ENCODE peak calls at places on chromosomes 16 and 17, in seven cellular contexts. B is lung; X is uterus; C is prostate gland; F is left ventricle myocardium inferior; P is PC-3; H is effector memory CD4-positive, alpha-beta T cell. Y is an unnamed sample.
A peak's percentile ranks its signal among the peaks of the same experiment; 100 is the strongest.

GRCh38 chr17:65020284-65020683 is 36.3 kb downstream of the GNA13 start:
- DNase-seq in X (no peak), F (no peak), P (peak; percentile 67), H (no peak), C (no peak), B (no peak), Y (no peak)

GRCh38 chr17:37322826-37323561 is 52.8 kb upstream of the C17orf78 start:
- DNase-seq in B (no peak), F (no peak), X (no peak), C (no peak), H (no peak), P (no peak), Y (no peak)

GRCh38 chr17:74610108-74610507 is 13.4 kb downstream of the CD300E start:
- DNase-seq in F (no peak), P (peak; percentile 16), X (no peak), B (no peak), C (no peak), H (no peak), Y (no peak)

GRCh38 chr17:10968007-10968406 is 130.1 kb upstream of the PIRT start:
- DNase-seq in C (peak; percentile 61), F (no peak), P (no peak), H (no peak), B (no peak), X (no peak), Y (no peak)

GRCh38 chr17:63497708-63498483 is 21.0 kb downstream of the ACE start:
- DNase-seq in X (no peak), H (no peak), C (no peak), B (no peak), F (no peak), P (peak; percentile 23), Y (peak; percentile 38)

GRCh38 chr17:57352658-57353057 is 96.3 kb downstream of the MSI2 start:
- DNase-seq in B (no peak), C (no peak), P (no peak), F (no peak), H (no peak), X (no peak), Y (no peak)

GRCh38 chr17:13513039-13513405 is 88.7 kb downstream of the HS3ST3A1 start:
- DNase-seq in H (no peak), P (peak; percentile 64), C (no peak), F (no peak), B (no peak), X (no peak), Y (peak; percentile 34)

GRCh38 chr17:33983824-33984574 is 271.1 kb upstream of the CCL2 start:
- DNase-seq in F (peak; percentile 29), P (no peak), B (no peak), C (no peak), H (no peak), X (no peak), Y (no peak)

GRCh38 chr16:75044800-75045361 is 46.1 kb downstream of the ZNRF1 start:
- DNase-seq in H (no peak), F (peak; percentile 46), X (peak; percentile 48), P (no peak), B (peak; percentile 64), C (peak; percentile 14), Y (peak; percentile 50)

GRCh38 chr17:69326302-69327059 is 452 bp downstream of the ABCA5 start:
- DNase-seq in C (peak; percentile 20), P (peak; percentile 39), B (no peak), H (no peak), F (no peak), X (no peak), Y (peak; percentile 12)

GRCh38 chr16:12646490-12647274 is 157.0 kb downstream of the CPPED1 start:
- DNase-seq in B (no peak), F (no peak), X (no peak), C (no peak), P (no peak), H (no peak), Y (no peak)

GRCh38 chr17:65759532-65759931 is 198.1 kb upstream of the AXIN2 start:
- DNase-seq in B (no peak), P (no peak), C (no peak), X (no peak), H (no peak), F (no peak), Y (no peak)

GRCh38 chr17:6402258-6402657 is 32.7 kb downstream of the AIPL1 start:
- DNase-seq in C (no peak), H (no peak), P (no peak), X (no peak), F (no peak), B (no peak), Y (no peak)

GRCh38 chr17:31425646-31426045 is 34.2 kb downstream of the RAB11FIP4 start:
- DNase-seq in C (no peak), P (no peak), F (peak; percentile 30), H (no peak), B (no peak), X (no peak), Y (no peak)

GRCh38 chr16:24538756-24539294 is 541 bp upstream of the RBBP6 start:
- DNase-seq in P (peak; percentile 63), H (no peak), X (no peak), C (no peak), B (no peak), F (no peak), Y (no peak)

GRCh38 chr17:18961634-18962493 is 9.9 kb downstream of the SLC5A10 start:
- DNase-seq in H (no peak), F (no peak), C (no peak), X (no peak), P (no peak), B (no peak), Y (no peak)

GRCh38 chr17:66449418-66449977 is 147.1 kb downstream of the PRKCA start:
- DNase-seq in X (no peak), H (no peak), C (no peak), F (no peak), P (no peak), B (no peak), Y (no peak)

GRCh38 chr17:57832711-57833596 is 16.9 kb downstream of the MRPS23 start:
- DNase-seq in X (peak; percentile 60), F (peak; percentile 61), P (peak; percentile 80), C (peak; percentile 77), B (peak; percentile 62), H (peak; percentile 22), Y (peak; percentile 37)

GRCh38 chr17:2885751-2886150 is 89.5 kb downstream of the RAP1GAP2 start:
- DNase-seq in B (no peak), F (no peak), P (no peak), H (no peak), X (no peak), C (no peak), Y (no peak)

GRCh38 chr17:68981288-68981687 is 26.1 kb upstream of the ABCA8 start:
- DNase-seq in F (no peak), P (peak; percentile 10), B (peak; percentile 38), H (no peak), C (no peak), X (peak; percentile 45), Y (peak; percentile 64)

GRCh38 chr17:17570798-17571716 is 20.5 kb downstream of the PEMT start:
- DNase-seq in F (peak; percentile 61), P (no peak), H (no peak), C (no peak), X (no peak), B (no peak), Y (no peak)

GRCh38 chr17:4938670-4939553 is 934 bp downstream of the SLC25A11 start:
- DNase-seq in H (no peak), X (no peak), B (no peak), C (no peak), F (no peak), P (no peak), Y (no peak)

GRCh38 chr16:70746708-70747424 is 54.1 kb downstream of the VAC14 start:
- DNase-seq in X (peak; percentile 93), C (peak; percentile 91), H (no peak), P (peak; percentile 94), B (peak; percentile 88), F (peak; percentile 50), Y (peak; percentile 89)

GRCh38 chr16:77971306-77972131 is 50.8 kb upstream of the CLEC3A start:
- DNase-seq in F (peak; percentile 79), X (peak; percentile 66), P (peak; percentile 64), H (peak; percentile 36), B (peak; percentile 84), C (peak; percentile 78), Y (peak; percentile 19)

GRCh38 chr16:20610192-20610891 is 34.2 kb upstream of the ACSM2B start:
- DNase-seq in H (no peak), B (peak; percentile 51), F (no peak), P (no peak), X (no peak), C (no peak), Y (no peak)

GRCh38 chr17:66925811-66926500 is 38.6 kb upstream of the CACNG4 start:
- DNase-seq in F (no peak), P (no peak), X (no peak), C (no peak), B (no peak), H (no peak), Y (no peak)

GRCh38 chr17:8147141-8147804 is 4.9 kb downstream of the PER1 start:
- DNase-seq in X (no peak), H (no peak), F (no peak), C (no peak), P (no peak), B (no peak), Y (no peak)
- H3K36me3 ChIP-seq in X (no peaks in the 10 kb centered on the region), H (peaks cover 81% of the 10 kb centered on the region), F (peaks cover 86% of the 10 kb centered on the region), C (peaks cover 85% of the 10 kb centered on the region), P (peaks cover 4% of the 10 kb centered on the region), B (peaks cover 77% of the 10 kb centered on the region), Y (peaks cover 8% of the 10 kb centered on the region)

DNA sequence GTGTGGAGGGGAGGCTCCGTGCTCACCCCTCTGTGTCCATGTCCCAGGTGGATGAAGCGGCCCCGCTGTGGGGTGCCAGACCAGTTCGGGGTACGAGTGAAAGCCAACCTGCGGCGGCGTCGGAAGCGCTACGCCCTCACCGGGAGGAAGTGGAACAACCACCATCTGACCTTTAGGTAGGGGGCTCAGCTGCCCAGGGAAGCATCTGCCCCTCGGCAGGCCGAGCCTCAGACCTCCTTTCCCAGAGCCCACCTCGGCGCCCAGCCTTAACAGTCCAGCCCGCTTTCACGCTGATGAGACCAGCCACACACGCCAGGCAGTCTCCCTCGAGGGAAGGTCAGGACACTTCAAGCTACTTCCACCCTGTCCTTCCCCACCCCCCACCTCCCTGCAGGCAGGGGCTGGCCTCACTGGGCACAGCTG is 12.7 kb downstream of the MMP15 start:
- DNase-seq in H (no peak), P (no peak), B (no peak), X (no peak), F (no peak), C (no peak), Y (no peak)
- H3K9me3 ChIP-seq in H (no peaks in the 10 kb centered on the region), P (no peaks in the 10 kb centered on the region), B (no peaks in the 10 kb centered on the region), X (no peaks in the 10 kb centered on the region), F (no peaks in the 10 kb centered on the region), C (no peaks in the 10 kb centered on the region), Y (no peaks in the 10 kb centered on the region)

GRCh38 chr16:2023098-2023925 is 3.4 kb upstream of the NHERF2 start:
- DNase-seq in F (peak; percentile 94), B (peak; percentile 95), P (peak; percentile 89), H (peak; percentile 94), X (peak; percentile 90), C (peak; percentile 92), Y (peak; percentile 91)
- H3K27me3 ChIP-seq in F (peaks cover 44% of the 10 kb centered on the region), B (peaks cover 7% of the 10 kb centered on the region), P (no peaks in the 10 kb centered on the region), H (peaks cover 20% of the 10 kb centered on the region), X (peaks cover 9% of the 10 kb centered on the region), C (peaks cover 5% of the 10 kb centered on the region), Y (no peaks in the 10 kb centered on the region)

DNA sequence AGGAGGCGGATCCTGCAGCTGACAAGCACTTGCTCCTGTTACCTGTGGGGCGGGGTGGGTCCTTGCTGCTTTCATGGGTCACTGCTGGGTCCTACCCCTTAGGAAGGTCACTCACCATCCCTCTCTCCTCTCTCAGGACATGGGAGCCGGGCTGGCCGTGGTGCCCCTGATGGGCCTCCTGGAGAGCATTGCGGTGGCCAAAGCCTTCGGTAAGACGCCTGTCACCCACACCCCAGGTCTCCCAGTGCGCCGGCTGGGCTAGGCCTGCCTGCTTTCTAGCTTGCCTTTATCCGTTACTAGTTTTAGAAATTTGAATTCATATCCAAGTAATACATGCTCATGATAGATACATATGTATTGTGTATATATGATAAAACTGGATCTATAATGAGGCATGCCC is 17.2 kb downstream of the SLC26A11 start:
- DNase-seq in H (no peak), P (no peak), B (no peak), C (no peak), F (no peak), X (no peak), Y (no peak)
- H3K36me3 ChIP-seq in H (peaks cover 45% of the 10 kb centered on the region), P (peaks cover 19% of the 10 kb centered on the region), B (peaks cover 26% of the 10 kb centered on the region), C (peaks cover 38% of the 10 kb centered on the region), F (peaks cover 76% of the 10 kb centered on the region), X (no peaks in the 10 kb centered on the region), Y (peaks cover 17% of the 10 kb centered on the region)